ENCODE peak calls at places on chromosomes 11 and 22, in seven cellular contexts. One of them, this sample, is unnamed.

GRCh38 chr11:17673951-17674350 is 45.4 kb upstream of the MYOD1 start:
- DNase-seq in mucosa of gallbladder: no peak
- DNase-seq in non-pigmented ciliary epithelial cell: no peak
- DNase-seq in transverse colon: no peak
- DNase-seq in C1 segment of cervical spinal cord: no peak
- DNase-seq in M059J: peak; percentile 95
- DNase-seq in stimulated activated CD8-positive, alpha-beta memory T cell treated with anti-CD3 and anti-CD28 coated beads, Interleukin-7, amount 100 ng/mL, for 24 hours: no peak
- DNase-seq in this sample: no peak

GRCh38 chr22:49659281-49659923 is 168.3 kb downstream of the BRD1 start:
- DNase-seq in mucosa of gallbladder: no peak
- DNase-seq in non-pigmented ciliary epithelial cell: no peak
- DNase-seq in M059J: no peak
- DNase-seq in transverse colon: peak; percentile 4
- DNase-seq in stimulated activated CD8-positive, alpha-beta memory T cell treated with anti-CD3 and anti-CD28 coated beads, Interleukin-7, amount 100 ng/mL, for 24 hours: no peak
- DNase-seq in C1 segment of cervical spinal cord: no peak
- DNase-seq in this sample: no peak

GRCh38 chr22:49856766-49857618 is 3.3 kb downstream of the ZBED4 start:
- DNase-seq in M059J: no peak
- DNase-seq in mucosa of gallbladder: no peak
- DNase-seq in C1 segment of cervical spinal cord: no peak
- DNase-seq in stimulated activated CD8-positive, alpha-beta memory T cell treated with anti-CD3 and anti-CD28 coated beads, Interleukin-7, amount 100 ng/mL, for 24 hours: no peak
- DNase-seq in transverse colon: no peak
- DNase-seq in non-pigmented ciliary epithelial cell: no peak
- DNase-seq in this sample: no peak

GRCh38 chr11:10305964-10306918 is 1.4 kb downstream of the ADM start:
- DNase-seq in non-pigmented ciliary epithelial cell: no peak
- DNase-seq in C1 segment of cervical spinal cord: peak; percentile 33
- DNase-seq in mucosa of gallbladder: no peak
- DNase-seq in stimulated activated CD8-positive, alpha-beta memory T cell treated with anti-CD3 and anti-CD28 coated beads, Interleukin-7, amount 100 ng/mL, for 24 hours: no peak
- DNase-seq in M059J: peak; percentile 41
- DNase-seq in transverse colon: peak; percentile 41
- DNase-seq in this sample: no peak

GRCh38 chr22:46074771-46075551 is 75.4 kb upstream of the PPARA start:
- DNase-seq in C1 segment of cervical spinal cord: no peak
- DNase-seq in M059J: no peak
- DNase-seq in non-pigmented ciliary epithelial cell: no peak
- DNase-seq in stimulated activated CD8-positive, alpha-beta memory T cell treated with anti-CD3 and anti-CD28 coated beads, Interleukin-7, amount 100 ng/mL, for 24 hours: no peak
- DNase-seq in transverse colon: peak; percentile 35
- DNase-seq in mucosa of gallbladder: no peak
- DNase-seq in this sample: no peak

GRCh38 chr11:43746670-43747069 is 66.1 kb downstream of the HSD17B12 start:
- DNase-seq in transverse colon: no peak
- DNase-seq in C1 segment of cervical spinal cord: no peak
- DNase-seq in M059J: no peak
- DNase-seq in non-pigmented ciliary epithelial cell: no peak
- DNase-seq in mucosa of gallbladder: no peak
- DNase-seq in stimulated activated CD8-positive, alpha-beta memory T cell treated with anti-CD3 and anti-CD28 coated beads, Interleukin-7, amount 100 ng/mL, for 24 hours: no peak
- DNase-seq in this sample: no peak

GRCh38 chr11:67278939-67279588 is 10.0 kb upstream of the ANKRD13D start:
- DNase-seq in transverse colon: no peak
- DNase-seq in C1 segment of cervical spinal cord: no peak
- DNase-seq in M059J: no peak
- DNase-seq in non-pigmented ciliary epithelial cell: no peak
- DNase-seq in stimulated activated CD8-positive, alpha-beta memory T cell treated with anti-CD3 and anti-CD28 coated beads, Interleukin-7, amount 100 ng/mL, for 24 hours: no peak
- DNase-seq in mucosa of gallbladder: no peak
- DNase-seq in this sample: no peak

GRCh38 chr11:47161134-47161854 is 15.4 kb downstream of the ARFGAP2 start:
- DNase-seq in transverse colon: peak; percentile 69
- DNase-seq in non-pigmented ciliary epithelial cell: no peak
- DNase-seq in mucosa of gallbladder: peak; percentile 61
- DNase-seq in C1 segment of cervical spinal cord: peak; percentile 59
- DNase-seq in stimulated activated CD8-positive, alpha-beta memory T cell treated with anti-CD3 and anti-CD28 coated beads, Interleukin-7, amount 100 ng/mL, for 24 hours: peak; percentile 18
- DNase-seq in M059J: peak; percentile 65
- DNase-seq in this sample: peak; percentile 89

GRCh38 chr11:123307276-123307675 is 112.2 kb upstream of the CLMP start:
- DNase-seq in transverse colon: no peak
- DNase-seq in M059J: no peak
- DNase-seq in stimulated activated CD8-positive, alpha-beta memory T cell treated with anti-CD3 and anti-CD28 coated beads, Interleukin-7, amount 100 ng/mL, for 24 hours: no peak
- DNase-seq in C1 segment of cervical spinal cord: no peak
- DNase-seq in non-pigmented ciliary epithelial cell: no peak
- DNase-seq in mucosa of gallbladder: no peak
- DNase-seq in this sample: no peak

GRCh38 chr11:10441652-10442503 is 13.2 kb upstream of the AMPD3 start:
- DNase-seq in C1 segment of cervical spinal cord: no peak
- DNase-seq in mucosa of gallbladder: no peak
- DNase-seq in non-pigmented ciliary epithelial cell: no peak
- DNase-seq in stimulated activated CD8-positive, alpha-beta memory T cell treated with anti-CD3 and anti-CD28 coated beads, Interleukin-7, amount 100 ng/mL, for 24 hours: no peak
- DNase-seq in transverse colon: no peak
- DNase-seq in M059J: peak; percentile 60
- DNase-seq in this sample: no peak

GRCh38 chr11:12457030-12457600 is 79.7 kb downstream of the PARVA start:
- DNase-seq in mucosa of gallbladder: no peak
- DNase-seq in transverse colon: no peak
- DNase-seq in non-pigmented ciliary epithelial cell: no peak
- DNase-seq in stimulated activated CD8-positive, alpha-beta memory T cell treated with anti-CD3 and anti-CD28 coated beads, Interleukin-7, amount 100 ng/mL, for 24 hours: no peak
- DNase-seq in M059J: peak; percentile 28
- DNase-seq in C1 segment of cervical spinal cord: no peak
- DNase-seq in this sample: no peak

GRCh38 chr11:15171956-15172355 is 57.2 kb downstream of the INSC start:
- DNase-seq in mucosa of gallbladder: no peak
- DNase-seq in transverse colon: no peak
- DNase-seq in M059J: no peak
- DNase-seq in C1 segment of cervical spinal cord: no peak
- DNase-seq in non-pigmented ciliary epithelial cell: no peak
- DNase-seq in stimulated activated CD8-positive, alpha-beta memory T cell treated with anti-CD3 and anti-CD28 coated beads, Interleukin-7, amount 100 ng/mL, for 24 hours: no peak
- DNase-seq in this sample: no peak

GRCh38 chr11:36558511-36559413 is 9.0 kb upstream of the RAG1 start:
- DNase-seq in stimulated activated CD8-positive, alpha-beta memory T cell treated with anti-CD3 and anti-CD28 coated beads, Interleukin-7, amount 100 ng/mL, for 24 hours: no peak
- DNase-seq in mucosa of gallbladder: no peak
- DNase-seq in non-pigmented ciliary epithelial cell: no peak
- DNase-seq in M059J: no peak
- DNase-seq in C1 segment of cervical spinal cord: no peak
- DNase-seq in transverse colon: no peak
- DNase-seq in this sample: no peak

GRCh38 chr22:33472462-33473344 is 414.5 kb upstream of the SYN3 start:
- DNase-seq in transverse colon: no peak
- DNase-seq in non-pigmented ciliary epithelial cell: no peak
- DNase-seq in mucosa of gallbladder: no peak
- DNase-seq in stimulated activated CD8-positive, alpha-beta memory T cell treated with anti-CD3 and anti-CD28 coated beads, Interleukin-7, amount 100 ng/mL, for 24 hours: no peak
- DNase-seq in C1 segment of cervical spinal cord: no peak
- DNase-seq in M059J: no peak
- DNase-seq in this sample: no peak

GRCh38 chr11:773425-773824 is 3.9 kb downstream of the GATD1 start:
- DNase-seq in M059J: no peak
- DNase-seq in mucosa of gallbladder: no peak
- DNase-seq in transverse colon: no peak
- DNase-seq in C1 segment of cervical spinal cord: no peak
- DNase-seq in non-pigmented ciliary epithelial cell: no peak
- DNase-seq in stimulated activated CD8-positive, alpha-beta memory T cell treated with anti-CD3 and anti-CD28 coated beads, Interleukin-7, amount 100 ng/mL, for 24 hours: no peak
- DNase-seq in this sample: no peak

GRCh38 chr11:13868710-13869403 is 93.7 kb upstream of the SPON1 start:
- DNase-seq in C1 segment of cervical spinal cord: no peak
- DNase-seq in stimulated activated CD8-positive, alpha-beta memory T cell treated with anti-CD3 and anti-CD28 coated beads, Interleukin-7, amount 100 ng/mL, for 24 hours: no peak
- DNase-seq in M059J: peak; percentile 82
- DNase-seq in non-pigmented ciliary epithelial cell: no peak
- DNase-seq in mucosa of gallbladder: no peak
- DNase-seq in transverse colon: no peak
- DNase-seq in this sample: no peak

GRCh38 chr11:11849127-11849746 is 7.5 kb downstream of the USP47 start:
- DNase-seq in stimulated activated CD8-positive, alpha-beta memory T cell treated with anti-CD3 and anti-CD28 coated beads, Interleukin-7, amount 100 ng/mL, for 24 hours: no peak
- DNase-seq in non-pigmented ciliary epithelial cell: no peak
- DNase-seq in C1 segment of cervical spinal cord: no peak
- DNase-seq in transverse colon: peak; percentile 53
- DNase-seq in mucosa of gallbladder: peak; percentile 57
- DNase-seq in M059J: peak; percentile 70
- DNase-seq in this sample: no peak

GRCh38 chr11:115498354-115498753 is 5.9 kb downstream of the CADM1 start:
- DNase-seq in transverse colon: no peak
- DNase-seq in non-pigmented ciliary epithelial cell: no peak
- DNase-seq in stimulated activated CD8-positive, alpha-beta memory T cell treated with anti-CD3 and anti-CD28 coated beads, Interleukin-7, amount 100 ng/mL, for 24 hours: no peak
- DNase-seq in M059J: no peak
- DNase-seq in mucosa of gallbladder: no peak
- DNase-seq in C1 segment of cervical spinal cord: no peak
- DNase-seq in this sample: no peak

GRCh38 chr11:83069441-83070043 is 2.2 kb downstream of the RAB30 start:
- DNase-seq in non-pigmented ciliary epithelial cell: no peak
- DNase-seq in transverse colon: no peak
- DNase-seq in stimulated activated CD8-positive, alpha-beta memory T cell treated with anti-CD3 and anti-CD28 coated beads, Interleukin-7, amount 100 ng/mL, for 24 hours: no peak
- DNase-seq in mucosa of gallbladder: no peak
- DNase-seq in M059J: no peak
- DNase-seq in C1 segment of cervical spinal cord: no peak
- DNase-seq in this sample: no peak

GRCh38 chr22:43540570-43540969 is 128.8 kb downstream of the MPPED1 start:
- DNase-seq in non-pigmented ciliary epithelial cell: no peak
- DNase-seq in C1 segment of cervical spinal cord: no peak
- DNase-seq in M059J: no peak
- DNase-seq in stimulated activated CD8-positive, alpha-beta memory T cell treated with anti-CD3 and anti-CD28 coated beads, Interleukin-7, amount 100 ng/mL, for 24 hours: no peak
- DNase-seq in transverse colon: no peak
- DNase-seq in mucosa of gallbladder: no peak
- DNase-seq in this sample: no peak

GRCh38 chr22:20128902-20129746 is 2.5 kb upstream of the ZDHHC8 start:
- DNase-seq in M059J: peak; percentile 42
- DNase-seq in non-pigmented ciliary epithelial cell: no peak
- DNase-seq in transverse colon: peak; percentile 38
- DNase-seq in mucosa of gallbladder: no peak
- DNase-seq in stimulated activated CD8-positive, alpha-beta memory T cell treated with anti-CD3 and anti-CD28 coated beads, Interleukin-7, amount 100 ng/mL, for 24 hours: no peak
- DNase-seq in C1 segment of cervical spinal cord: peak; percentile 34
- DNase-seq in this sample: no peak

GRCh38 chr22:36755316-36755715 is 20.6 kb downstream of the IFT27 start:
- DNase-seq in C1 segment of cervical spinal cord: no peak
- DNase-seq in mucosa of gallbladder: no peak
- DNase-seq in stimulated activated CD8-positive, alpha-beta memory T cell treated with anti-CD3 and anti-CD28 coated beads, Interleukin-7, amount 100 ng/mL, for 24 hours: no peak
- DNase-seq in non-pigmented ciliary epithelial cell: no peak
- DNase-seq in transverse colon: no peak
- DNase-seq in M059J: no peak
- DNase-seq in this sample: no peak

GRCh38 chr11:59273008-59273841 is 60.5 kb upstream of the MPEG1 start:
- DNase-seq in transverse colon: peak; percentile 48
- DNase-seq in mucosa of gallbladder: no peak
- DNase-seq in M059J: no peak
- DNase-seq in stimulated activated CD8-positive, alpha-beta memory T cell treated with anti-CD3 and anti-CD28 coated beads, Interleukin-7, amount 100 ng/mL, for 24 hours: no peak
- DNase-seq in C1 segment of cervical spinal cord: no peak
- DNase-seq in non-pigmented ciliary epithelial cell: no peak
- DNase-seq in this sample: no peak

GRCh38 chr11:113675565-113675964 is 30.5 kb downstream of the TMPRSS5 start:
- DNase-seq in transverse colon: no peak
- DNase-seq in M059J: peak; percentile 47
- DNase-seq in stimulated activated CD8-positive, alpha-beta memory T cell treated with anti-CD3 and anti-CD28 coated beads, Interleukin-7, amount 100 ng/mL, for 24 hours: no peak
- DNase-seq in C1 segment of cervical spinal cord: no peak
- DNase-seq in non-pigmented ciliary epithelial cell: no peak
- DNase-seq in mucosa of gallbladder: no peak
- DNase-seq in this sample: no peak

This sample was measured in iPS DF 6.9.